ENCODE peak calls at places on chromosomes 7 and 10, in six cellular contexts. One of them, this sample, is unnamed.
A peak's percentile ranks its signal among the peaks of the same experiment; 100 is the strongest.

GRCh38 chr7:2522780-2523433 is 3.3 kb downstream of the LFNG start:
- DNase-seq in NCI-H1092 treated with DMSO at 0.1 percent for 48 hours: no peak
- DNase-seq in glomerular endothelial cell: no peak
- DNase-seq in activated T-helper 9 cell treated with anti-CD3 and anti-CD28 coated beads, Interleukin-2, amount 50 U/mL, for 16 hours: no peak
- DNase-seq in left ventricle myocardium superior: no peak
- DNase-seq in BJ: no peak
- DNase-seq in this sample: peak; percentile 84

GRCh38 chr10:133260895-133261725 is 15.6 kb downstream of the ADAM8 start:
- DNase-seq in left ventricle myocardium superior: peak; percentile 79
- DNase-seq in NCI-H1092 treated with DMSO at 0.1 percent for 48 hours: peak; percentile 8
- DNase-seq in BJ: no peak
- DNase-seq in glomerular endothelial cell: no peak
- DNase-seq in activated T-helper 9 cell treated with anti-CD3 and anti-CD28 coated beads, Interleukin-2, amount 50 U/mL, for 16 hours: peak; percentile 51
- DNase-seq in this sample: peak; percentile 47

GRCh38 chr10:60955321-60955720 is 11.3 kb upstream of the RHOBTB1 start:
- DNase-seq in glomerular endothelial cell: no peak
- DNase-seq in activated T-helper 9 cell treated with anti-CD3 and anti-CD28 coated beads, Interleukin-2, amount 50 U/mL, for 16 hours: no peak
- DNase-seq in NCI-H1092 treated with DMSO at 0.1 percent for 48 hours: no peak
- DNase-seq in BJ: no peak
- DNase-seq in left ventricle myocardium superior: no peak
- DNase-seq in this sample: no peak

GRCh38 chr10:370222-370825 is 235.1 kb downstream of the ZMYND11 start:
- DNase-seq in BJ: no peak
- DNase-seq in activated T-helper 9 cell treated with anti-CD3 and anti-CD28 coated beads, Interleukin-2, amount 50 U/mL, for 16 hours: no peak
- DNase-seq in left ventricle myocardium superior: no peak
- DNase-seq in glomerular endothelial cell: no peak
- DNase-seq in NCI-H1092 treated with DMSO at 0.1 percent for 48 hours: no peak
- DNase-seq in this sample: no peak

GRCh38 chr10:58967551-58968418 is 208.7 kb upstream of the PHYHIPL start:
- DNase-seq in BJ: no peak
- DNase-seq in activated T-helper 9 cell treated with anti-CD3 and anti-CD28 coated beads, Interleukin-2, amount 50 U/mL, for 16 hours: no peak
- DNase-seq in left ventricle myocardium superior: peak; percentile 65
- DNase-seq in NCI-H1092 treated with DMSO at 0.1 percent for 48 hours: peak; percentile 76
- DNase-seq in glomerular endothelial cell: no peak
- DNase-seq in this sample: peak; percentile 11

GRCh38 chr7:15603124-15603523 is 41.3 kb upstream of the AGMO start:
- DNase-seq in left ventricle myocardium superior: no peak
- DNase-seq in BJ: no peak
- DNase-seq in activated T-helper 9 cell treated with anti-CD3 and anti-CD28 coated beads, Interleukin-2, amount 50 U/mL, for 16 hours: no peak
- DNase-seq in NCI-H1092 treated with DMSO at 0.1 percent for 48 hours: no peak
- DNase-seq in glomerular endothelial cell: no peak
- DNase-seq in this sample: peak; percentile 4

GRCh38 chr10:50561266-50561665 is 62.5 kb downstream of the SGMS1 start:
- DNase-seq in left ventricle myocardium superior: no peak
- DNase-seq in activated T-helper 9 cell treated with anti-CD3 and anti-CD28 coated beads, Interleukin-2, amount 50 U/mL, for 16 hours: no peak
- DNase-seq in glomerular endothelial cell: no peak
- DNase-seq in NCI-H1092 treated with DMSO at 0.1 percent for 48 hours: peak; percentile 11
- DNase-seq in BJ: peak; percentile 93
- DNase-seq in this sample: no peak

GRCh38 chr7:82194011-82194410 is 249.6 kb downstream of the CACNA2D1 start:
- DNase-seq in BJ: no peak
- DNase-seq in NCI-H1092 treated with DMSO at 0.1 percent for 48 hours: no peak
- DNase-seq in activated T-helper 9 cell treated with anti-CD3 and anti-CD28 coated beads, Interleukin-2, amount 50 U/mL, for 16 hours: no peak
- DNase-seq in left ventricle myocardium superior: no peak
- DNase-seq in glomerular endothelial cell: no peak
- DNase-seq in this sample: peak; percentile 66

GRCh38 chr7:78465894-78466293 is 667.3 kb downstream of the PHTF2 start:
- DNase-seq in BJ: no peak
- DNase-seq in activated T-helper 9 cell treated with anti-CD3 and anti-CD28 coated beads, Interleukin-2, amount 50 U/mL, for 16 hours: no peak
- DNase-seq in glomerular endothelial cell: no peak
- DNase-seq in NCI-H1092 treated with DMSO at 0.1 percent for 48 hours: no peak
- DNase-seq in left ventricle myocardium superior: no peak
- DNase-seq in this sample: no peak

GRCh38 chr10:78263521-78263988 is 229.9 kb downstream of the RPS24 start:
- DNase-seq in activated T-helper 9 cell treated with anti-CD3 and anti-CD28 coated beads, Interleukin-2, amount 50 U/mL, for 16 hours: no peak
- DNase-seq in left ventricle myocardium superior: no peak
- DNase-seq in glomerular endothelial cell: no peak
- DNase-seq in NCI-H1092 treated with DMSO at 0.1 percent for 48 hours: no peak
- DNase-seq in BJ: peak; percentile 63
- DNase-seq in this sample: peak; percentile 53

GRCh38 chr10:81013771-81014170 is 476.1 kb downstream of the SH2D4B start:
- DNase-seq in NCI-H1092 treated with DMSO at 0.1 percent for 48 hours: no peak
- DNase-seq in BJ: no peak
- DNase-seq in left ventricle myocardium superior: no peak
- DNase-seq in glomerular endothelial cell: no peak
- DNase-seq in activated T-helper 9 cell treated with anti-CD3 and anti-CD28 coated beads, Interleukin-2, amount 50 U/mL, for 16 hours: no peak
- DNase-seq in this sample: no peak

GRCh38 chr10:119511828-119512515 is 30.5 kb downstream of the RGS10 start:
- DNase-seq in NCI-H1092 treated with DMSO at 0.1 percent for 48 hours: no peak
- DNase-seq in left ventricle myocardium superior: no peak
- DNase-seq in BJ: no peak
- DNase-seq in activated T-helper 9 cell treated with anti-CD3 and anti-CD28 coated beads, Interleukin-2, amount 50 U/mL, for 16 hours: no peak
- DNase-seq in glomerular endothelial cell: no peak
- DNase-seq in this sample: no peak

GRCh38 chr10:103649654-103650423 is 156.3 kb downstream of the NEURL1 start:
- DNase-seq in left ventricle myocardium superior: peak; percentile 19
- DNase-seq in BJ: no peak
- DNase-seq in glomerular endothelial cell: no peak
- DNase-seq in activated T-helper 9 cell treated with anti-CD3 and anti-CD28 coated beads, Interleukin-2, amount 50 U/mL, for 16 hours: no peak
- DNase-seq in NCI-H1092 treated with DMSO at 0.1 percent for 48 hours: no peak
- DNase-seq in this sample: no peak

GRCh38 chr7:99224263-99224947 is 16.5 kb upstream of the KPNA7 start:
- DNase-seq in left ventricle myocardium superior: no peak
- DNase-seq in glomerular endothelial cell: no peak
- DNase-seq in NCI-H1092 treated with DMSO at 0.1 percent for 48 hours: no peak
- DNase-seq in BJ: no peak
- DNase-seq in activated T-helper 9 cell treated with anti-CD3 and anti-CD28 coated beads, Interleukin-2, amount 50 U/mL, for 16 hours: no peak
- DNase-seq in this sample: peak; percentile 94

GRCh38 chr7:82623812-82624211 is 180.2 kb upstream of the CACNA2D1 start:
- DNase-seq in NCI-H1092 treated with DMSO at 0.1 percent for 48 hours: no peak
- DNase-seq in BJ: peak; percentile 26
- DNase-seq in left ventricle myocardium superior: no peak
- DNase-seq in glomerular endothelial cell: no peak
- DNase-seq in activated T-helper 9 cell treated with anti-CD3 and anti-CD28 coated beads, Interleukin-2, amount 50 U/mL, for 16 hours: no peak
- DNase-seq in this sample: no peak

GRCh38 chr7:4613855-4614548 is 68.1 kb upstream of the FOXK1 start:
- DNase-seq in left ventricle myocardium superior: peak; percentile 31
- DNase-seq in activated T-helper 9 cell treated with anti-CD3 and anti-CD28 coated beads, Interleukin-2, amount 50 U/mL, for 16 hours: no peak
- DNase-seq in glomerular endothelial cell: no peak
- DNase-seq in NCI-H1092 treated with DMSO at 0.1 percent for 48 hours: no peak
- DNase-seq in BJ: no peak
- DNase-seq in this sample: peak; percentile 67

GRCh38 chr10:18735711-18736110 is 76.5 kb downstream of the ARL5B start:
- DNase-seq in left ventricle myocardium superior: no peak
- DNase-seq in NCI-H1092 treated with DMSO at 0.1 percent for 48 hours: no peak
- DNase-seq in glomerular endothelial cell: no peak
- DNase-seq in BJ: no peak
- DNase-seq in activated T-helper 9 cell treated with anti-CD3 and anti-CD28 coated beads, Interleukin-2, amount 50 U/mL, for 16 hours: no peak
- DNase-seq in this sample: no peak

GRCh38 chr10:51344371-51344770 is 270.1 kb downstream of the PRKG1 start:
- DNase-seq in activated T-helper 9 cell treated with anti-CD3 and anti-CD28 coated beads, Interleukin-2, amount 50 U/mL, for 16 hours: no peak
- DNase-seq in left ventricle myocardium superior: no peak
- DNase-seq in glomerular endothelial cell: no peak
- DNase-seq in BJ: no peak
- DNase-seq in NCI-H1092 treated with DMSO at 0.1 percent for 48 hours: no peak
- DNase-seq in this sample: no peak

GRCh38 chr7:111409714-111410422 is 152.4 kb downstream of the IMMP2L start:
- DNase-seq in left ventricle myocardium superior: no peak
- DNase-seq in NCI-H1092 treated with DMSO at 0.1 percent for 48 hours: no peak
- DNase-seq in glomerular endothelial cell: no peak
- DNase-seq in activated T-helper 9 cell treated with anti-CD3 and anti-CD28 coated beads, Interleukin-2, amount 50 U/mL, for 16 hours: no peak
- DNase-seq in BJ: no peak
- DNase-seq in this sample: no peak

GRCh38 chr7:22404421-22405023 is 47.6 kb upstream of the RAPGEF5 start:
- DNase-seq in left ventricle myocardium superior: no peak
- DNase-seq in NCI-H1092 treated with DMSO at 0.1 percent for 48 hours: no peak
- DNase-seq in glomerular endothelial cell: no peak
- DNase-seq in BJ: no peak
- DNase-seq in activated T-helper 9 cell treated with anti-CD3 and anti-CD28 coated beads, Interleukin-2, amount 50 U/mL, for 16 hours: no peak
- DNase-seq in this sample: no peak

GRCh38 chr10:22651276-22651980 is 63.0 kb downstream of the PIP4K2A start:
- DNase-seq in glomerular endothelial cell: no peak
- DNase-seq in BJ: no peak
- DNase-seq in activated T-helper 9 cell treated with anti-CD3 and anti-CD28 coated beads, Interleukin-2, amount 50 U/mL, for 16 hours: no peak
- DNase-seq in left ventricle myocardium superior: no peak
- DNase-seq in NCI-H1092 treated with DMSO at 0.1 percent for 48 hours: no peak
- DNase-seq in this sample: no peak

GRCh38 chr10:97818572-97818971 is 31.1 kb upstream of the GOLGA7B start:
- DNase-seq in glomerular endothelial cell: no peak
- DNase-seq in NCI-H1092 treated with DMSO at 0.1 percent for 48 hours: no peak
- DNase-seq in left ventricle myocardium superior: no peak
- DNase-seq in BJ: no peak
- DNase-seq in activated T-helper 9 cell treated with anti-CD3 and anti-CD28 coated beads, Interleukin-2, amount 50 U/mL, for 16 hours: no peak
- DNase-seq in this sample: no peak

GRCh38 chr10:111261066-111261465 is 184.2 kb downstream of the ADRA2A start:
- DNase-seq in activated T-helper 9 cell treated with anti-CD3 and anti-CD28 coated beads, Interleukin-2, amount 50 U/mL, for 16 hours: no peak
- DNase-seq in BJ: no peak
- DNase-seq in NCI-H1092 treated with DMSO at 0.1 percent for 48 hours: no peak
- DNase-seq in glomerular endothelial cell: no peak
- DNase-seq in left ventricle myocardium superior: no peak
- DNase-seq in this sample: no peak

GRCh38 chr7:46752881-46753366 is 829.0 kb downstream of the TNS3 start:
- DNase-seq in activated T-helper 9 cell treated with anti-CD3 and anti-CD28 coated beads, Interleukin-2, amount 50 U/mL, for 16 hours: no peak
- DNase-seq in NCI-H1092 treated with DMSO at 0.1 percent for 48 hours: no peak
- DNase-seq in glomerular endothelial cell: no peak
- DNase-seq in left ventricle myocardium superior: no peak
- DNase-seq in BJ: peak; percentile 87
- DNase-seq in this sample: peak; percentile 89

GRCh38 chr10:125822878-125823662 is at the start of the genes BCCIP and UROS:
- DNase-seq in glomerular endothelial cell: peak; percentile 85
- DNase-seq in activated T-helper 9 cell treated with anti-CD3 and anti-CD28 coated beads, Interleukin-2, amount 50 U/mL, for 16 hours: peak; percentile 86
- DNase-seq in BJ: peak; percentile 26
- DNase-seq in left ventricle myocardium superior: peak; percentile 96
- DNase-seq in NCI-H1092 treated with DMSO at 0.1 percent for 48 hours: peak; percentile 94
- DNase-seq in this sample: peak; percentile 91

GRCh38 chr10:100022403-100022802 is 12.7 kb upstream of the DNMBP start:
- DNase-seq in BJ: no peak
- DNase-seq in left ventricle myocardium superior: no peak
- DNase-seq in NCI-H1092 treated with DMSO at 0.1 percent for 48 hours: peak; percentile 5
- DNase-seq in glomerular endothelial cell: no peak
- DNase-seq in activated T-helper 9 cell treated with anti-CD3 and anti-CD28 coated beads, Interleukin-2, amount 50 U/mL, for 16 hours: no peak
- DNase-seq in this sample: no peak